ENCODE peak calls at places on chromosomes 11 and 22, in four cellular contexts. X is Caco-2, Z is fibroblast of mammary gland, C is DND-41. V is an unnamed sample.

GRCh38 chr22:31106651-31107205 is 640 bp downstream of the SELENOM start:
- DNase-seq in X (no peak), Z (peak; percentile 75), C (no peak), V (no peak)

GRCh38 chr11:56849852-56850251 is 101.4 kb upstream of the OR9G4 start:
- DNase-seq in X (no peak), C (no peak), Z (no peak), V (no peak)

GRCh38 chr11:45870706-45871105 is 14.7 kb upstream of the MAPK8IP1 start:
- DNase-seq in X (no peak), Z (no peak), C (no peak), V (no peak)

GRCh38 chr11:20467458-20468185 is 80.1 kb downstream of the PRMT3 start:
- DNase-seq in C (no peak), X (no peak), Z (no peak), V (no peak)

GRCh38 chr11:64745219-64745522 is 1.2 kb upstream of the RASGRP2 start:
- DNase-seq in C (peak; percentile 98), X (no peak), Z (no peak), V (peak; percentile 99)

GRCh38 chr11:108364159-108364558 is 103.2 kb downstream of the C11orf65 start:
- DNase-seq in X (no peak), Z (peak; percentile 9), C (no peak), V (no peak)

GRCh38 chr11:120208777-120209176 is 2.1 kb upstream of the OAF start:
- DNase-seq in X (no peak), C (no peak), Z (peak; percentile 91), V (peak; percentile 98)

GRCh38 chr11:86067230-86068137 is 1.4 kb downstream of the PICALM start:
- DNase-seq in Z (no peak), X (peak; percentile 62), C (no peak), V (peak; percentile 66)

GRCh38 chr11:1774886-1775285 is 11.2 kb upstream of the CTSD start:
- DNase-seq in C (no peak), Z (no peak), X (no peak), V (no peak)

GRCh38 chr11:121426476-121427454 is 25.3 kb upstream of the SORL1 start:
- DNase-seq in X (peak; percentile 75), C (no peak), Z (no peak), V (peak; percentile 71)

GRCh38 chr11:109808569-109808968 is 284.6 kb upstream of the ZC3H12C start:
- DNase-seq in X (no peak), Z (peak; percentile 46), C (no peak), V (peak; percentile 46)

GRCh38 chr11:69654660-69655478 is 13.9 kb downstream of the CCND1 start:
- DNase-seq in Z (peak; percentile 54), C (no peak), X (peak; percentile 67), V (no peak)

GRCh38 chr11:64472593-64473455 is 113.9 kb downstream of the RPS6KA4 start:
- DNase-seq in C (no peak), X (no peak), Z (peak; percentile 5), V (no peak)

GRCh38 chr11:104934594-104934993 is 33.8 kb downstream of the CASP4 start:
- DNase-seq in C (peak; percentile 36), Z (no peak), X (no peak), V (no peak)

GRCh38 chr11:8989411-8989810 is 14.4 kb downstream of the NRIP3 start:
- DNase-seq in Z (peak; percentile 35), C (no peak), X (no peak), V (no peak)

GRCh38 chr11:8706673-8707432 is 24.3 kb downstream of the RPL27A start:
- DNase-seq in C (no peak), X (no peak), Z (no peak), V (no peak)

GRCh38 chr11:46868912-46869311 is 22.8 kb upstream of the CKAP5 start:
- DNase-seq in X (no peak), Z (no peak), C (no peak), V (no peak)

GRCh38 chr11:39304586-39304985 is 2154.9 kb downstream of the LRRC4C start:
- DNase-seq in X (no peak), C (no peak), Z (no peak), V (no peak)

GRCh38 chr11:34232810-34233209 is 125.0 kb downstream of the ABTB2 start:
- DNase-seq in C (no peak), X (no peak), Z (no peak), V (no peak)

GRCh38 chr11:2401436-2401984 is 960 bp downstream of the TSSC4 start:
- DNase-seq in C (no peak), X (no peak), Z (no peak), V (no peak)

GRCh38 chr11:119113716-119114115 is 6.6 kb downstream of the C2CD2L start:
- DNase-seq in X (no peak), Z (no peak), C (no peak), V (no peak)

GRCh38 chr11:14148653-14149273 is 186.2 kb downstream of the SPON1 start:
- DNase-seq in X (peak; percentile 34), C (no peak), Z (peak; percentile 59), V (peak; percentile 22)

GRCh38 chr11:102807921-102808320 is 10.0 kb upstream of the MMP1 start:
- DNase-seq in C (peak; percentile 5), Z (peak; percentile 21), X (peak; percentile 60), V (peak; percentile 24)

GRCh38 chr11:2317354-2318050 is 15.7 kb downstream of the TSPAN32 start:
- DNase-seq in X (no peak), Z (no peak), C (no peak), V (peak; percentile 25)

GRCh38 chr11:33941637-33942160 is 49.8 kb upstream of the LMO2 start:
- DNase-seq in X (no peak), C (no peak), Z (peak; percentile 21), V (peak; percentile 82)

GRCh38 chr11:95108671-95109551 is 19.3 kb downstream of the ENDOD1 start:
- DNase-seq in Z (peak; percentile 66), X (no peak), C (no peak), V (peak; percentile 24)

GRCh38 chr11:95295382-95295781 is 64.4 kb upstream of the SESN3 start:
- DNase-seq in X (no peak), C (no peak), Z (no peak), V (no peak)

GRCh38 chr11:57490456-57491248 is 24.9 kb downstream of the SLC43A1 start:
- DNase-seq in Z (peak; percentile 60), X (no peak), C (no peak), V (no peak)

GRCh38 chr11:117959438-117960149 is 26.6 kb upstream of the IL10RA start:
- DNase-seq in X (no peak), C (no peak), Z (no peak), V (peak; percentile 71)

GRCh38 chr11:971731-972365 is 46.2 kb downstream of the AP2A2 start:
- DNase-seq in C (no peak), X (no peak), Z (no peak), V (no peak)

GRCh38 chr11:74646215-74646614 is 53.8 kb downstream of the POLD3 start:
- DNase-seq in C (no peak), X (no peak), Z (no peak), V (no peak)

GRCh38 chr11:16815047-16815767 is 76.8 kb downstream of the C11orf58 start:
- DNase-seq in C (no peak), Z (peak; percentile 64), X (no peak), V (peak; percentile 25)

GRCh38 chr11:47148903-47149535 is 27.7 kb downstream of the ARFGAP2 start:
- DNase-seq in C (no peak), Z (no peak), X (no peak), V (no peak)

GRCh38 chr11:12263141-12263693 is 114.2 kb upstream of the PARVA start:
- DNase-seq in Z (no peak), C (no peak), X (no peak), V (no peak)

GRCh38 chr11:12284321-12285050 is 92.9 kb upstream of the PARVA start:
- DNase-seq in Z (peak; percentile 82), C (no peak), X (no peak), V (peak; percentile 14)

GRCh38 chr22:24088796-24089195 is 77.7 kb downstream of the CABIN1 start:
- DNase-seq in C (no peak), X (no peak), Z (no peak), V (no peak)
- TF ChIP-seq CTCF in C (no peak), X (no peak), Z (peak; percentile 4), V (no peak)

DNA sequence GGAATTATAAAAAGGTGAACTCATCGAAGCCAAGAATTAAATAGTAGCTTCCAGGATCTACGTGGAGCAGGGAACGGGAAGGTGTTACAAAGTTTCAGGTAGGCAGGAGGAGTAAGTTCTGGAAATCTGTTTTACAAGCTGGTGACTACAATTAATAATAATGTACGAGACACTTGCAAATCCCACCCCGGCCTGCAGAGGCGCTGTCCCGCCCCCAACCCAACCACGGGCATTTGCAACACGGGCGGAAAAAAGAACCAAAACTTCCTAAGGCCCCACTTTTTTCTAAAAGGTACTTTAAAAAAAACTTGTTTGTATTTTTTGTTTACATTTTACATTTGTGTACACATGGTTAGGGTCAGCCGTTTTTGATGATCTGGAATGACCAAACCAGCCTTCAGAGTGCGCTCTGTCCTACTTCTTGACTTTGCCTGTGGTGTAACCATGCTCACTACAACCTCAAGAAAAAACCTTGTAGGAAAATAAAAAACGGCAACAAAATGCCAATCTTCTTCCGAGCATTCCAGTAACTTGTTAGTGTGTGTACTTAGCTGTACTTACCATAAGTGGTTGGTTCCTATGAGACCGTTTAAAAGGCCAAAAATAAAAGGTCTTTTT is 449.6 kb upstream of the B3GAT1 start:
- DNase-seq in Z (no peak), C (no peak), X (no peak), V (peak; percentile 20)
- TF ChIP-seq CTCF in Z (no peak), C (peak; percentile 13), X (peak; percentile 50), V (peak; percentile 44)

GRCh38 chr11:103832762-103833161 is 203.7 kb upstream of the DDI1 start:
- DNase-seq in Z (peak; percentile 15), X (no peak), C (no peak), V (no peak)

GRCh38 chr11:103826856-103827255 is 209.6 kb upstream of the DDI1 start:
- DNase-seq in C (no peak), Z (no peak), X (no peak), V (no peak)

GRCh38 chr11:103829596-103829995 is 206.8 kb upstream of the DDI1 start:
- DNase-seq in C (no peak), Z (no peak), X (no peak), V (no peak)

GRCh38 chr11:103825469-103825868 is 211.0 kb upstream of the DDI1 start:
- DNase-seq in Z (no peak), C (no peak), X (no peak), V (no peak)

DNA sequence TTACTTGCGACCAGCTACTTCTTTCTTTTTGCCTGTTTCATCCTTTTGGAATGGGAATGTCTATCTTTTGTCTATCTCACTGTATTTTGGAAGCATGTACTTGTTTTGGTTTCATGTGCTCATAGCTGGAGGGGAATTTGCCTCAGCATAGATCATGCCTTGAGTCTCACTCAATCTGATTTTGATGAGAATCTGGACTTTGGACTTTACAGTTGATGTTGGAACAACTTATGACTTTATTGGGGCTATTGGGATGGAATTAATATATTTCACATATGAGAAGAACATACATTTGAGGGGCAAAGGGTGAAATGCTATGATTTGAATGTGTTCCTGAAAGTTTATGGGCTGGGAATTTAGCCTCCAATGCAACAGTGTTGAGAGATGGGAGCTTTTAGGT is 206.2 kb upstream of the DDI1 start:
- DNase-seq in C (no peak), Z (no peak), X (no peak), V (no peak)
- TF ChIP-seq CTCF in C (no peak), Z (no peak), X (no peak), V (no peak)

GRCh38 chr11:55714982-55715888 is 53.2 kb downstream of the OR4C6 start:
- DNase-seq in Z (no peak), X (peak; percentile 64), C (no peak), V (peak; percentile 49)
- TF ChIP-seq CTCF in Z (no peak), X (peak; percentile 54), C (peak; percentile 37), V (peak; percentile 71)

GRCh38 chr11:29634248-29634647 is 382.6 kb downstream of the KCNA4 start:
- DNase-seq in C (no peak), X (no peak), Z (no peak), V (no peak)
- TF ChIP-seq CTCF in C (no peak), X (no peak), Z (peak; percentile 28), V (no peak)